ENCODE peak calls at places on chromosomes 12 and 14, in ten cellular contexts. One of them, this sample, is unnamed.

GRCh38 chr12:12685305-12685704 is 10.7 kb downstream of the GPR19 start:
- DNase-seq in coronary artery: no peak
- DNase-seq in hypothalamus: peak
- DNase-seq in heart left ventricle: no peak
- DNase-seq in stimulated activated CD8-positive, alpha-beta memory T cell treated with anti-CD3 and anti-CD28 coated beads, Interleukin-4, amount 100 ng/mL, for 4 hours: no peak
- DNase-seq in SHP77: peak
- DNase-seq in HFFc6: no peak
- DNase-seq in IMR-90: no peak
- DNase-seq in AG20443: no peak
- DNase-seq in substantia nigra: no peak
- DNase-seq in this sample: no peak

GRCh38 chr12:62631531-62632520 is 165.2 kb downstream of the MON2 start:
- DNase-seq in coronary artery: peak
- DNase-seq in hypothalamus: peak
- DNase-seq in heart left ventricle: peak
- DNase-seq in stimulated activated CD8-positive, alpha-beta memory T cell treated with anti-CD3 and anti-CD28 coated beads, Interleukin-4, amount 100 ng/mL, for 4 hours: no peak
- DNase-seq in SHP77: no peak
- DNase-seq in HFFc6: peak
- DNase-seq in IMR-90: peak
- DNase-seq in AG20443: peak
- DNase-seq in substantia nigra: no peak
- DNase-seq in this sample: no peak

GRCh38 chr12:89525002-89525823 is 617 bp upstream of the GALNT4 start:
- DNase-seq in coronary artery: no peak
- DNase-seq in hypothalamus: no peak
- DNase-seq in heart left ventricle: peak
- DNase-seq in stimulated activated CD8-positive, alpha-beta memory T cell treated with anti-CD3 and anti-CD28 coated beads, Interleukin-4, amount 100 ng/mL, for 4 hours: no peak
- DNase-seq in SHP77: peak
- DNase-seq in HFFc6: no peak
- DNase-seq in IMR-90: peak
- DNase-seq in AG20443: peak
- DNase-seq in substantia nigra: peak
- DNase-seq in this sample: no peak

GRCh38 chr14:80681651-80682050 is 259.9 kb downstream of the CEP128 start:
- DNase-seq in coronary artery: no peak
- DNase-seq in hypothalamus: no peak
- DNase-seq in heart left ventricle: no peak
- DNase-seq in stimulated activated CD8-positive, alpha-beta memory T cell treated with anti-CD3 and anti-CD28 coated beads, Interleukin-4, amount 100 ng/mL, for 4 hours: no peak
- DNase-seq in SHP77: no peak
- DNase-seq in HFFc6: peak
- DNase-seq in IMR-90: peak
- DNase-seq in AG20443: no peak
- DNase-seq in substantia nigra: no peak
- DNase-seq in this sample: no peak

GRCh38 chr12:124321040-124321481 is 26.2 kb downstream of the RFLNA start:
- DNase-seq in coronary artery: no peak
- DNase-seq in hypothalamus: peak
- DNase-seq in heart left ventricle: peak
- DNase-seq in stimulated activated CD8-positive, alpha-beta memory T cell treated with anti-CD3 and anti-CD28 coated beads, Interleukin-4, amount 100 ng/mL, for 4 hours: peak
- DNase-seq in SHP77: peak
- DNase-seq in HFFc6: peak
- DNase-seq in IMR-90: peak
- DNase-seq in AG20443: peak
- DNase-seq in substantia nigra: peak
- DNase-seq in this sample: no peak

GRCh38 chr12:131990980-131991305 is 41.2 kb downstream of the EP400 start:
- DNase-seq in coronary artery: no peak
- DNase-seq in hypothalamus: no peak
- DNase-seq in heart left ventricle: no peak
- DNase-seq in stimulated activated CD8-positive, alpha-beta memory T cell treated with anti-CD3 and anti-CD28 coated beads, Interleukin-4, amount 100 ng/mL, for 4 hours: no peak
- DNase-seq in SHP77: no peak
- DNase-seq in HFFc6: no peak
- DNase-seq in IMR-90: no peak
- DNase-seq in AG20443: no peak
- DNase-seq in substantia nigra: no peak
- DNase-seq in this sample: no peak

GRCh38 chr14:105083926-105084685 is 18.9 kb upstream of the GPR132 start:
- DNase-seq in coronary artery: no peak
- DNase-seq in hypothalamus: no peak
- DNase-seq in heart left ventricle: no peak
- DNase-seq in stimulated activated CD8-positive, alpha-beta memory T cell treated with anti-CD3 and anti-CD28 coated beads, Interleukin-4, amount 100 ng/mL, for 4 hours: no peak
- DNase-seq in SHP77: no peak
- DNase-seq in HFFc6: no peak
- DNase-seq in IMR-90: no peak
- DNase-seq in AG20443: no peak
- DNase-seq in substantia nigra: no peak
- DNase-seq in this sample: no peak

GRCh38 chr14:60812987-60813386 is 78.4 kb downstream of the MNAT1 start:
- DNase-seq in coronary artery: no peak
- DNase-seq in hypothalamus: no peak
- DNase-seq in heart left ventricle: no peak
- DNase-seq in stimulated activated CD8-positive, alpha-beta memory T cell treated with anti-CD3 and anti-CD28 coated beads, Interleukin-4, amount 100 ng/mL, for 4 hours: no peak
- DNase-seq in SHP77: no peak
- DNase-seq in HFFc6: no peak
- DNase-seq in IMR-90: no peak
- DNase-seq in AG20443: no peak
- DNase-seq in substantia nigra: no peak
- DNase-seq in this sample: no peak

GRCh38 chr12:51891843-51892242 is 3.9 kb downstream of the ANKRD33 start:
- DNase-seq in coronary artery: no peak
- DNase-seq in hypothalamus: no peak
- DNase-seq in heart left ventricle: no peak
- DNase-seq in stimulated activated CD8-positive, alpha-beta memory T cell treated with anti-CD3 and anti-CD28 coated beads, Interleukin-4, amount 100 ng/mL, for 4 hours: no peak
- DNase-seq in SHP77: no peak
- DNase-seq in HFFc6: no peak
- DNase-seq in IMR-90: peak
- DNase-seq in AG20443: no peak
- DNase-seq in substantia nigra: no peak
- DNase-seq in this sample: no peak

GRCh38 chr12:55955800-55956508 is 9.9 kb downstream of the PMEL start:
- DNase-seq in coronary artery: no peak
- DNase-seq in hypothalamus: no peak
- DNase-seq in heart left ventricle: no peak
- DNase-seq in stimulated activated CD8-positive, alpha-beta memory T cell treated with anti-CD3 and anti-CD28 coated beads, Interleukin-4, amount 100 ng/mL, for 4 hours: no peak
- DNase-seq in SHP77: no peak
- DNase-seq in HFFc6: peak
- DNase-seq in IMR-90: peak
- DNase-seq in AG20443: peak
- DNase-seq in substantia nigra: no peak
- DNase-seq in this sample: no peak